ENCODE peak calls at places on chromosomes 7 and 10, in nine cellular contexts. E is NT2/D1; S is GM12891; O is stomach; K is fibroblast of villous mesenchyme; U is ELF-1; A is stimulated activated CD4-positive, alpha-beta T cell treated with anti-CD3 and anti-CD28 coated beads, Interleukin-1b, Interleukin-23, amount 100 ng/mL, for 1 hour; W is mammary epithelial cell; P is GM03348. L is an unnamed sample.

GRCh38 chr10:129754211-129755050 is 209.6 kb downstream of the EBF3 start:
- DNase-seq in P (no peak), E (no peak), W (no peak), O (peak), K (no peak), S (no peak), U (peak), A (no peak), L (no peak)

GRCh38 chr7:5854738-5855137 is 25.9 kb upstream of the OCM start:
- DNase-seq in A (no peak), O (no peak), K (no peak), W (no peak), S (no peak), U (no peak), E (no peak), P (no peak), L (no peak)

GRCh38 chr7:94763268-94763667 is 107.3 kb upstream of the SGCE start:
- DNase-seq in U (no peak), W (no peak), E (no peak), K (peak), O (no peak), A (no peak), S (no peak), P (peak), L (no peak)

GRCh38 chr7:144738708-144739314 is 97.0 kb downstream of the TPK1 start:
- DNase-seq in E (peak), U (no peak), W (peak), P (peak), S (no peak), A (no peak), O (no peak), K (peak), L (no peak)

GRCh38 chr10:7475046-7475860 is 64.4 kb upstream of the SFMBT2 start:
- DNase-seq in S (no peak), E (no peak), A (no peak), W (no peak), U (peak), K (no peak), P (no peak), O (no peak), L (peak)

GRCh38 chr7:112665709-112666108 is 124.5 kb downstream of the TMEM168 start:
- DNase-seq in U (peak), W (peak), E (no peak), P (peak), O (no peak), K (peak), S (no peak), A (no peak), L (peak)

GRCh38 chr7:16978358-16979244 is 96.8 kb upstream of the AGR3 start:
- DNase-seq in A (no peak), P (peak), E (peak), S (no peak), K (peak), U (no peak), W (peak), O (no peak), L (no peak)

GRCh38 chr10:122126763-122127659 is 138.0 kb downstream of the TACC2 start:
- DNase-seq in W (peak), A (no peak), O (no peak), P (peak), E (no peak), K (peak), U (peak), S (no peak), L (no peak)

GRCh38 chr10:3420527-3421469 is 248.2 kb upstream of the PITRM1 start:
- DNase-seq in P (no peak), K (no peak), E (no peak), U (no peak), O (no peak), A (no peak), W (no peak), S (no peak), L (no peak)

GRCh38 chr7:157271991-157272324 is 64.8 kb upstream of the DNAJB6 start:
- DNase-seq in P (peak), O (peak), E (no peak), K (peak), S (no peak), U (no peak), A (no peak), W (peak), L (no peak)

GRCh38 chr10:1268856-1269255 is 212.7 kb downstream of the WDR37 start:
- DNase-seq in K (no peak), P (no peak), W (no peak), E (no peak), A (no peak), S (no peak), U (no peak), O (no peak), L (no peak)

GRCh38 chr7:44633254-44634186 is 27.1 kb downstream of the OGDH start:
- DNase-seq in E (no peak), W (peak), P (peak), S (no peak), U (no peak), O (peak), K (peak), A (no peak), L (peak)

GRCh38 chr7:47449810-47450586 is 131.9 kb downstream of the TNS3 start:
- DNase-seq in U (no peak), P (peak), E (no peak), S (no peak), A (no peak), O (no peak), K (peak), W (no peak), L (no peak)

GRCh38 chr10:132173185-132173584 is 13.6 kb upstream of the DPYSL4 start:
- DNase-seq in E (no peak), W (no peak), U (no peak), K (no peak), A (no peak), O (no peak), S (no peak), P (no peak), L (no peak)

GRCh38 chr7:32119790-32120196 is 49.6 kb upstream of the PDE1C start:
- DNase-seq in W (no peak), S (no peak), P (no peak), U (peak), O (no peak), E (no peak), K (no peak), A (no peak), L (no peak)